ENCODE peak calls at places on chromosome 21, in seven cellular contexts. U is A673, V is neural crest cell, Z is HFF-Myc, O is body of pancreas, K is thoracic aorta, M is tibial artery. G is an unnamed sample.
A peak's percentile ranks its signal among the peaks of the same experiment; 100 is the strongest.

GRCh38 chr21:23887709-23888303 is 1719.5 kb downstream of the MRPL39 start:
- DNase-seq in U (no peak), V (no peak), Z (no peak), O (no peak), K (no peak), M (no peak), G (no peak)

GRCh38 chr21:33936221-33937038 is 20.8 kb upstream of the ATP5PO start:
- DNase-seq in U (no peak), V (no peak), Z (no peak), O (no peak), K (no peak), M (no peak), G (no peak)

GRCh38 chr21:32371913-32372314 is 20.9 kb downstream of the URB1 start:
- DNase-seq in U (no peak), V (no peak), Z (no peak), O (no peak), K (no peak), M (no peak), G (no peak)

GRCh38 chr21:33949516-33950424 is 34.2 kb upstream of the ATP5PO start:
- DNase-seq in U (no peak), V (no peak), Z (no peak), O (no peak), K (no peak), M (no peak), G (no peak)

GRCh38 chr21:14683021-14683420 is 136.9 kb upstream of the SAMSN1 start:
- DNase-seq in U (no peak), V (no peak), Z (no peak), O (no peak), K (no peak), M (no peak), G (no peak)

GRCh38 chr21:32348604-32349332 is 44.0 kb downstream of the URB1 start:
- DNase-seq in U (no peak), V (no peak), Z (no peak), O (no peak), K (no peak), M (no peak), G (no peak)

GRCh38 chr21:31103163-31103562 is 64.9 kb upstream of the KRTAP19-8 start:
- DNase-seq in U (no peak), V (no peak), Z (no peak), O (no peak), K (no peak), M (no peak), G (no peak)

GRCh38 chr21:44306926-44307687 is 7.3 kb downstream of the PFKL start:
- DNase-seq in U (no peak), V (no peak), Z (no peak), O (no peak), K (no peak), M (no peak), G (no peak)

DNA sequence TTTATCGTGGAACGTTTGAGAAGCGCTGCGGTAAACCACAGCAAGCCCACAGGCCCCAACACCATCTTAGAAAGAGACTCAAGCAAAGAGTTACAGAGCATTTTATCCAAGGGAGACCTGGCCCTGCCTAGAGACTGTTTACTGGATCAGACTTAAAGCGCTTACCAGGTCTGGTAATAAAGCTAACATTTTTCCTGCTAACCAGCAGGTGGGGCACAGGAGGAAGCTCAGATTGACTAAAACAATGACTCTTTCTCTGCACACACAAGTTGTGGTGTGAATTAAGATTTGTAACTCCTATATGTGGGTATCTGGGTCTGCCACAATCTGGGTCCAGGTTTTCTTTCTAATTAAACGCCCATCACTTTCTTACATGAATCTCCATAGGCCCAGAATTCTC is 136.5 kb upstream of the ETS2 start:
- DNase-seq in U (peak; percentile 46), V (no peak), Z (no peak), O (no peak), K (no peak), M (no peak), G (peak; percentile 15)
- TF ChIP-seq CTCF in U (peak; percentile 52), V (peak; percentile 58), Z (peak; percentile 47), O (peak; percentile 24), K (peak; percentile 53), M (peak; percentile 41), G (no peak)

DNA sequence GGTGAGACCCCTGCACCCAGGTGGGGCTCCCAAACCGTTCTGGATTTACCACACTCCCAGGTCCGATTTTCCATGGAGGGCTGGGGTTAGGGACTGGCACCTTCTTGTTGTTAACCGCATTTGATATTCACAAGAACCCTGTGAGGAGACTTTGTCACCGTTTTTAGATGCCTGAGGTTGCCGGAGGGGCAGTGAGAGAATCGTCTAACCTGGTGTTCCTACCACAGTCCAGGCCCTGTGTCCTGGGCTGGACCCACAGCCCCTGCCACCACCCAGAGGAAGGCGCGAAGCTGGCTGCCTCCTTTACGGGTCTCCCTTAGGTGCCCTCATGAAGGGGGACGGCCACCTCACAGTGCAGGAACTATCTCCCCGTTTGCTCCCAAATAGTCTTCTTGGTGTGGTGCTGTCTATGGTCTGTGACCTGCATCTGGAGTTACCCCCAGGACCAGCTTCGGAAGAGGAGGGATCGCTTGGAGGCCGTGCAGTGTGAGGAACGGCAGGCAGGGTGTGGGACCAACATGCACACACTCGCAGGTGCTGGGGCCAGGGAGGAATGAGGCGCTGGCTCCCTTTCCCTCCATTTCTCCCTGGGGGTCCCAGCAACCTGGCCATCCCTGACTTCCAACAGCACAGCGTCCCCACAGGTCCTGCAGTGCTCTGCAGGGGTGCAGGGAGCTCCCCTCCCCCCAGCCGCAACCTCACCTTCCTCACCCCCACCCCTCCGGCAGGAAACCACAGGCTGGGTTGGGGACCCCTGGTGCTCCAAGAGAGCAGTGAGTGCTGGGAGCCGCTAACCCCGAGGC is 7.0 kb downstream of the SIM2 start:
- DNase-seq in U (no peak), V (no peak), Z (no peak), O (no peak), K (no peak), M (no peak), G (no peak)
- TF ChIP-seq CTCF in U (peak; percentile 45), V (no peak), Z (no peak), O (peak; percentile 8), K (no peak), M (no peak), G (no peak)

GRCh38 chr21:42746593-42747266 is 93.3 kb downstream of the PDE9A start:
- DNase-seq in U (no peak), V (no peak), Z (no peak), O (no peak), K (no peak), M (peak; percentile 69), G (no peak)
- TF ChIP-seq CTCF in U (no peak), V (no peak), Z (no peak), O (no peak), K (no peak), M (no peak), G (no peak)

GRCh38 chr21:37587203-37587602 is 220.6 kb downstream of the DYRK1A start:
- DNase-seq in U (no peak), V (no peak), Z (no peak), O (no peak), K (no peak), M (no peak), G (no peak)
- TF ChIP-seq CTCF in U (no peak), V (no peak), Z (no peak), O (no peak), K (no peak), M (no peak), G (no peak)

GRCh38 chr21:39581414-39581813 is 31.3 kb upstream of the B3GALT5 start:
- DNase-seq in U (no peak), V (no peak), Z (no peak), O (no peak), K (no peak), M (no peak), G (no peak)
- TF ChIP-seq CTCF in U (no peak), V (no peak), Z (peak; percentile 10), O (no peak), K (no peak), M (no peak), G (no peak)

GRCh38 chr21:35651166-35651565 is 409.2 kb downstream of the SETD4 start:
- DNase-seq in U (no peak), V (no peak), Z (no peak), O (no peak), K (no peak), M (no peak), G (no peak)

GRCh38 chr21:35652196-35652595 is 408.1 kb downstream of the SETD4 start:
- DNase-seq in U (no peak), V (no peak), Z (no peak), O (no peak), K (no peak), M (no peak), G (no peak)

GRCh38 chr21:35646606-35647005 is 413.7 kb downstream of the SETD4 start:
- DNase-seq in U (no peak), V (no peak), Z (no peak), O (no peak), K (no peak), M (no peak), G (no peak)

GRCh38 chr21:35649186-35649585 is 411.1 kb downstream of the SETD4 start:
- DNase-seq in U (no peak), V (no peak), Z (no peak), O (no peak), K (no peak), M (no peak), G (no peak)

GRCh38 chr21:35648512-35648911 is 411.8 kb downstream of the SETD4 start:
- DNase-seq in U (no peak), V (no peak), Z (no peak), O (peak; percentile 29), K (no peak), M (no peak), G (no peak)
- TF ChIP-seq CTCF in U (no peak), V (no peak), Z (no peak), O (no peak), K (no peak), M (no peak), G (no peak)

GRCh38 chr21:37748351-37748750 is 167.9 kb downstream of the KCNJ6 start:
- DNase-seq in U (no peak), V (no peak), Z (no peak), O (no peak), K (no peak), M (no peak), G (no peak)

GRCh38 chr21:37742532-37742931 is 173.7 kb downstream of the KCNJ6 start:
- DNase-seq in U (no peak), V (no peak), Z (no peak), O (no peak), K (no peak), M (no peak), G (no peak)

GRCh38 chr21:37751268-37751975 is 164.8 kb downstream of the KCNJ6 start:
- DNase-seq in U (no peak), V (no peak), Z (no peak), O (no peak), K (no peak), M (no peak), G (no peak)

GRCh38 chr21:37749132-37749531 is 167.1 kb downstream of the KCNJ6 start:
- DNase-seq in U (no peak), V (no peak), Z (no peak), O (no peak), K (no peak), M (no peak), G (no peak)

DNA sequence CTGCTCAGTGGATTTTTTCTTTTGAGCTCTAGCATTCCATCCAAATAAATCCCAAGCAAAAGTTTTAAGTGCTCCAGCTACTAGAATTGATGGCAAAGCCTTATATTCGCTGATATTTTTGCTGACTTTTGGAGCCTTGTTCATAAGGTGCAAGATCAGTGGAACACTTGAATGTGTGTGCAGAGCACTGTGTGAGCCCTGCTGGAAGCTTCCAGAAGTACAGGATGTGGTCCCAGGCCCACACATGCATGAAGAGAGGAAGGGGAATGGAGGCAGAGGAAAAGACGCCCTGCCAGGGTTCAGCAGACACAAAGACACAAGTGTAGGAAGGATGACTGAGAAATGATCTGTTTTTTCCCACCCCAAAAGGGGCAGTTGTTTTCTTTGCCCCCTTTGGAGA is 169.4 kb downstream of the KCNJ6 start:
- DNase-seq in U (no peak), V (no peak), Z (no peak), O (no peak), K (no peak), M (no peak), G (no peak)
- TF ChIP-seq CTCF in U (no peak), V (peak; percentile 30), Z (no peak), O (no peak), K (no peak), M (no peak), G (no peak)

G was measured in Calu3.